ENCODE peak calls at places on chromosomes 4 and X, in eight cellular contexts. F is WTC11, P is A549, X is HCT116, M is SK-N-SH, N is GM12878, A is K562, H is HepG2. R is an unnamed sample.

GRCh38 chr4:148110169-148110568 is 332.0 kb downstream of the NR3C2 start:
- DNase-seq in H (no peak), P (no peak), N (no peak), X (no peak), F (no peak), M (no peak), A (no peak), R (no peak)

GRCh38 chr4:38568768-38569167 is 95.2 kb upstream of the KLF3 start:
- DNase-seq in P (no peak), H (no peak), X (no peak), A (no peak), N (no peak), M (no peak), F (no peak), R (no peak)

GRCh38 chr4:127856485-127857447 is 23.9 kb upstream of the PLK4 start:
- DNase-seq in F (no peak), H (no peak), M (no peak), X (no peak), P (no peak), A (no peak), N (peak), R (no peak)

GRCh38 chr4:36582214-36582613 is 300.8 kb downstream of the DTHD1 start:
- DNase-seq in P (no peak), X (no peak), A (no peak), F (no peak), N (no peak), M (no peak), H (no peak), R (no peak)

GRCh38 chrX:153464116-153464515 is 6.3 kb downstream of the HAUS7 start:
- DNase-seq in H (no peak), A (no peak), N (no peak), F (no peak), M (no peak), X (no peak), P (no peak), R (no peak)

GRCh38 chrX:41273638-41274037 is 60.3 kb upstream of the DDX3X start:
- DNase-seq in X (no peak), H (no peak), P (no peak), N (no peak), M (no peak), F (no peak), A (no peak), R (no peak)

GRCh38 chr4:150960079-150960478 is 55.0 kb downstream of the LRBA start:
- DNase-seq in X (no peak), N (no peak), P (peak), M (peak), H (peak), F (no peak), A (peak), R (peak)

GRCh38 chrX:24025741-24026402 is 1.1 kb downstream of the KLHL15 start:
- DNase-seq in F (peak), N (no peak), A (no peak), X (peak), H (no peak), M (no peak), P (peak), R (peak)

GRCh38 chr4:134668237-134668636 is 466.6 kb upstream of the PABPC4L start:
- DNase-seq in F (no peak), H (no peak), A (no peak), N (no peak), P (no peak), M (no peak), X (peak), R (no peak)

GRCh38 chrX:55340896-55341433 is 76.2 kb upstream of the PAGE3 start:
- DNase-seq in A (no peak), M (no peak), H (no peak), P (no peak), F (no peak), X (no peak), N (no peak), R (no peak)

GRCh38 chrX:13836575-13836974 is 19.7 kb upstream of the GPM6B start:
- DNase-seq in H (no peak), X (no peak), F (no peak), M (no peak), N (no peak), P (no peak), A (no peak), R (no peak)

DNA sequence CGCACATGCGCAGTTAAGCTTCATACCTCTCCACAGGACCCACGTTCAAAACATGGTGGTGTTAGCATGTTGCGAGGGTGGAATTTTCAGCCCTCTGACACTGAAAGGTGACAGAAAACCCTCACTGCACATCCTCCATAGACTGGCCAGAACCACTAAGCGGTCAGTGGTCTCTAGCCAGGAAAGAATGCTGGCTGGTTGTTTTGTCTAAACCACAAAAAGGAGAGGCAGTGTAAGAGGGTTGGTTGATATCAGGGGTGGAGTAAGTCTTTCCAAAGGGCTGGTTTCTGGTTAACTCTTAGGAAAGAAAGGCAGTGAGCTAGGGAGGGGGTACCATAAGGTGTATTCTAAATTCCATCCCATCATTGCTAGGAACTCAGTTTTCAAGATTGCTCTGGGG is 58.3 kb downstream of the ANXA10 start:
- DNase-seq in A (no peak), H (no peak), F (no peak), N (no peak), X (no peak), M (no peak), P (no peak), R (no peak)
- TF ChIP-seq MAX in A (no peak), H (no peak), F (no peak), N (no peak), X (no peak), M (no peak), P (no peak), R (no peak)

DNA sequence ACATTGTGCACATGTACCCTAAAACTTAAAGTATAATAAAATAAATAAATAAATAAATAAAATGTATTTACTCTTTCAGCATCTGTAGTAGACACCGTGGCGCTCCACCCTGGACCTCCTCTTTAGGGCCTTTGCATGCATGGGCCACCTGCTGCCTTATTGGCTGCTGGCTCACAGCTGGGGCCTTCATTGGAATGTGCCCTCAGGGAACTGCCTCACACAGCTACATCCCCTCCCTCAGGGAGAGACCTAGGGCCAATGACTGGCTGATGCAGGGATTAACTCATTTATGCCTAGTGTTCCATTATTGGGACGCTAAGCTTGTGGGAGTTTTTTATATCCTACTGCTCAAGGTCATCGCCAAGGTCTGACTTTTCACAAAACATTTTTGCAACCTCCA is 302.9 kb upstream of the FTHL17 start:
- DNase-seq in F (peak), N (no peak), P (no peak), X (no peak), A (no peak), H (no peak), M (no peak), R (no peak)
- TF ChIP-seq MAX in F (no peak), N (no peak), P (no peak), X (no peak), A (no peak), H (no peak), M (no peak), R (no peak)

GRCh38 chr4:189773909-189774308 is 166.8 kb upstream of the FRG1 start:
- DNase-seq in A (no peak), H (no peak), M (no peak), N (no peak), F (no peak), P (no peak), X (no peak), R (peak)
- TF ChIP-seq MAX in A (no peak), H (no peak), M (no peak), N (no peak), F (no peak), P (no peak), X (no peak), R (peak)

GRCh38 chrX:30793767-30794103 is 95.3 kb downstream of the TAB3 start:
- DNase-seq in N (no peak), M (no peak), A (no peak), H (no peak), F (no peak), X (no peak), P (no peak), R (no peak)

GRCh38 chrX:30793075-30793766 is 95.8 kb downstream of the TAB3 start:
- DNase-seq in A (no peak), M (no peak), X (no peak), P (no peak), F (no peak), N (no peak), H (no peak), R (no peak)

GRCh38 chrX:30798810-30799209 is 90.2 kb downstream of the TAB3 start:
- DNase-seq in F (no peak), M (no peak), P (no peak), N (no peak), H (no peak), X (no peak), A (no peak), R (no peak)

GRCh38 chrX:30794497-30794896 is 94.6 kb downstream of the TAB3 start:
- DNase-seq in H (no peak), F (no peak), X (no peak), A (no peak), N (no peak), P (no peak), M (no peak), R (no peak)

DNA sequence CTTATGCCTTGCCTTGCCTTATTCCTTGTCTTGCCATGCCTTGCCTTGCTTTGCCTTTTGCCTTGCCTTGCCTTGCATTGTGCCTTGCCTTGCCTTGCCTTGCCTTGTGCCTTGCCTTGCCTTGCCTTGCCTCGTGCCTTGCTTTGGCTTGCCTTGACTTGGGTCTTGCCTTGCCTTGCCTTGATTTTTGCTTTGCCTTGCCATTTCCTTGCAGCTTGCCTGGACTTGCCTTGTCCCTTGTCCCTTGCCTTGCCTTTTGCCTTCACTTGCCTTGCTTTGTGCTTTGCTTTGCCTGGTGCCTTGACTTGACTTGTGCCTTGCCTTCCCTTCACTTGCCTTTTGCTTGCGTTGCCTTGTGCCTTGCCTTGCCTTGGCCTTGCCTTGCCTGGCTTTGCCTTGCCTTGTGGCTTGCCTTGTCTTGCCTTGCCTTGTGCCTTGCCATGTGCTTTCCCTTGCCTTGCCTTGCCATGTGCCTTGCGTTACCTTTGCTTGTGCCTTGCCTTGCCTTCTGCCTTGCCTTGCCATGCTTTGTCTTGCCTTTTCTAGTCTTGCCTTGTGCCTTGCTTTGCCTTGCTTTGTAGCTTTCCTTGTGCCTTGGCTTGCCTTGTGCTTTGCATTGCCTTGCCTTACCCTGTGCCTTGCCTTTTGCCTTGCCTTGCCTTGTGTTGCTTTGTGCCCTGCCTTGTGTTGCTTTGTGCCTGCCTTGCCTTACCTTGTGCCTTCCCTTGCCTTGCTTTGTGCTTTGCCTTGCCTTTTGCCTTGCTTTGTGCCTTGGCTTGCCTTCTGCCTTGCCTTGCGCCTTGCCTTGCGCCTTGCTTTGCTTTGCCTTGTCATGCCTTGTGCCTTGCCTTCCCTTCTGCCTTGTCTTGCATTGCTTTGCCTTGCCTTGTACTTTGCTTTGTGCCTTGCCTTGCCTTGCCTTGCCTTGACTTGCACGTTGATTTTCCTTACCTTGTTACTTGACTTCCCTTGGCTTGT is 92.8 kb downstream of the TAB3 start:
- DNase-seq in A (no peak), P (no peak), M (no peak), N (no peak), H (no peak), F (no peak), X (no peak), R (no peak)
- TF ChIP-seq MAX in A (no peak), P (no peak), M (no peak), N (no peak), H (no peak), F (no peak), X (no peak), R (no peak)

GRCh38 chrX:9160698-9161329 is 126.9 kb upstream of the FAM9B start:
- DNase-seq in X (no peak), F (no peak), M (no peak), N (no peak), H (no peak), P (no peak), A (no peak), R (no peak)
- TF ChIP-seq MAX in X (no peak), F (no peak), M (no peak), N (no peak), H (no peak), P (no peak), A (no peak), R (no peak)

GRCh38 chrX:38473715-38474114 is 87.6 kb upstream of the TSPAN7 start:
- DNase-seq in A (no peak), N (no peak), F (no peak), X (no peak), P (no peak), M (no peak), H (no peak), R (no peak)

GRCh38 chrX:38465686-38466085 is 95.7 kb upstream of the TSPAN7 start:
- DNase-seq in M (no peak), A (no peak), H (no peak), P (no peak), N (no peak), X (no peak), F (no peak), R (no peak)

GRCh38 chrX:38474543-38474942 is 86.8 kb upstream of the TSPAN7 start:
- DNase-seq in A (no peak), F (peak), H (no peak), M (no peak), N (no peak), X (no peak), P (no peak), R (peak)

GRCh38 chrX:38468758-38469157 is 92.6 kb upstream of the TSPAN7 start:
- DNase-seq in P (no peak), N (no peak), M (no peak), H (no peak), X (no peak), A (no peak), F (no peak), R (no peak)
- TF ChIP-seq MAX in P (no peak), N (no peak), M (no peak), H (no peak), X (no peak), A (no peak), F (no peak), R (no peak)

DNA sequence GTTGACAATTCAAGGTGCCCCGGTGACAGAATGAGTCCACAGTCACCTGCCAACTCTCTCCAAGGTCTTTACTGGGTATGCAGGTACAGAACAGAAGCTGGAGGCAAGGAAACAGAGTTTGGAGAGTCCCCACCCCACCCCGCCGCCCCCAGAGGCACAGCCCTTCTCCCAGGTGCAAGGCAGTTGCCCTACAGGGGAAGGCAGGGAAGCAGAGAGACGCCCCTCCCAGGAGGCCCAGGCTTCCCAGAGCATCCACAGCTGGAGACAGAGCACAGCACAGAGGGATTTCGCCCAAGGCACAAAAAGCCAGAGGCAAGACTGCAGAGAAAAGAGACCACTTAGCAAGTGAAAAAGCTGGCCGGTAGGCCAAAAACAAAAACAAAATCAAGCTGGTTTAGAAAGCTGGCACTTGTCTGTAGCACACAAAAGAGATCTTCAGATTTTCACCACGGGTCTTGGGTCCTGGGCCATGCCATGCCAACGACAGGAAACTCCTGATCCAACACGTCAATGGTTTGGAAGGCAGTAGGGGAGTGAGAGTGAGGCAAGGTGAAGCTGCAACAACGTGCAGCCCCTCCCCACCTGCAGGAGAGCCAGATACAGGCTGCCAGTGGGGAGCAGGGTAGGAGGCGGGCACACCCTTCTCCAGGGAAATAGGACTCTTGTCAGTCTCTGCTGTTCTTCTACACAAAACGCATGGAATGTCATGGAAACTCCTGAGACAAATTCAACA is 113.3 kb downstream of the AFAP1 start:
- DNase-seq in H (no peak), A (no peak), X (no peak), M (no peak), P (no peak), F (no peak), N (no peak), R (no peak)
- TF ChIP-seq MAX in H (no peak), A (no peak), X (no peak), M (no peak), P (no peak), F (no peak), N (no peak), R (no peak)

DNA sequence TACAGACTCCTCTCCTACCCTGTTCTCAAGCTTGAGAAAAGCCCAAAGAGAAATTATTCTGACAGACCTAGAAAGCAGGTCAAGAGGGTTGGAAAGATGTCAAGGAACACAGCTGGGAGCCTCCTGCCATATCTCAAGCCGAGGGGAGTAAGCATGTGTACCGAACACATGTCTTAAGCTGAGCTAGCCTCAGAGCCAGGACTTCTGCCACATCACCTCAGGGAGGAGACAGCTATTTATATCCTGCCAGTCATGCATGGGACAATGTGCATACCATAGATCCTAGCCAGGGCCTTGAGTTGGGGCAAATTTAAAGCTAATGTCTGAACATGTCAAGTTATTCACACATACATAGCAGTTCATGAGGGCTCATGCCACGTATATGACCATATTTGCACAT is 11.8 kb downstream of the TMEM31 start:
- DNase-seq in M (no peak), H (no peak), P (no peak), A (no peak), F (no peak), N (no peak), X (no peak), R (no peak)
- TF ChIP-seq MAX in M (no peak), H (no peak), P (no peak), A (no peak), F (no peak), N (no peak), X (no peak), R (no peak)